ENCODE peak calls at places on chromosomes 1 and 21, in seven cellular contexts. Y is NCI-H1092 treated with DMSO at 0.1 percent for 48 hours, T is SW 1271, I is iris pigment epithelial cell, P is NCI-H446, B is fibroblast of pulmonary artery, A is Daoy. J is an unnamed sample.

GRCh38 chr1:7669559-7670208 is 101.4 kb upstream of the VAMP3 start:
- DNase-seq in Y (peak; percentile 65), T (no peak), I (peak; percentile 40), P (peak; percentile 72), B (peak; percentile 36), A (peak; percentile 66), J (peak; percentile 78)

GRCh38 chr1:241677171-241677570 is 25.1 kb downstream of the WDR64 start:
- DNase-seq in Y (no peak), T (no peak), I (peak; percentile 55), P (no peak), B (no peak), A (no peak), J (peak; percentile 62)

GRCh38 chr1:228777211-228777610 is 41.9 kb downstream of the RHOU start:
- DNase-seq in Y (no peak), T (no peak), I (no peak), P (no peak), B (no peak), A (no peak), J (no peak)

GRCh38 chr21:45010096-45010495 is 64.3 kb upstream of the ADARB1 start:
- DNase-seq in Y (no peak), T (no peak), I (peak; percentile 41), P (no peak), B (peak; percentile 16), A (no peak), J (no peak)

GRCh38 chr1:162285149-162285561 is 91.5 kb downstream of the SPATA46 start:
- DNase-seq in Y (peak; percentile 46), T (no peak), I (no peak), P (no peak), B (no peak), A (no peak), J (no peak)

GRCh38 chr1:84375965-84376910 is 22.0 kb upstream of the DNASE2B start:
- DNase-seq in Y (no peak), T (no peak), I (peak; percentile 60), P (no peak), B (no peak), A (no peak), J (no peak)

GRCh38 chr1:92314024-92314423 is 15.2 kb downstream of the RPAP2 start:
- DNase-seq in Y (no peak), T (no peak), I (no peak), P (no peak), B (no peak), A (no peak), J (no peak)

GRCh38 chr1:81414417-81415087 is 386.2 kb upstream of the ADGRL2 start:
- DNase-seq in Y (peak; percentile 58), T (no peak), I (peak; percentile 9), P (peak; percentile 19), B (peak; percentile 73), A (peak; percentile 71), J (peak; percentile 57)

GRCh38 chr1:207288315-207288714 is 33.2 kb upstream of the CD55 start:
- DNase-seq in Y (no peak), T (no peak), I (no peak), P (no peak), B (no peak), A (no peak), J (no peak)

GRCh38 chr1:37031871-37032270 is 2.4 kb downstream of the GRIK3 start:
- DNase-seq in Y (no peak), T (no peak), I (no peak), P (peak; percentile 45), B (no peak), A (no peak), J (no peak)

GRCh38 chr1:8350914-8351684 is 33.2 kb downstream of the SLC45A1 start:
- DNase-seq in Y (no peak), T (no peak), I (no peak), P (no peak), B (no peak), A (no peak), J (no peak)